ENCODE peak calls at places on chromosomes 11 and 22, in four cellular contexts. R, W, D and Y are unnamed samples.

GRCh38 chr11:87022738-87023137 is 15.0 kb upstream of the TMEM135 start:
- DNase-seq in R (no peak), W (no peak), D (no peak), Y (no peak)

GRCh38 chr22:45083659-45084305 is 74.0 kb upstream of the PHF21B start:
- DNase-seq in R (no peak), W (no peak), D (peak; percentile 81), Y (peak; percentile 80)

GRCh38 chr11:67071420-67072284 is 15.0 kb downstream of the RHOD start:
- DNase-seq in R (peak; percentile 96), W (peak; percentile 89), D (peak; percentile 55), Y (peak; percentile 32)

GRCh38 chr11:112884012-112884767 is 77.0 kb upstream of the NCAM1 start:
- DNase-seq in R (no peak), W (no peak), D (no peak), Y (no peak)

GRCh38 chr11:112871909-112872511 is 89.2 kb upstream of the NCAM1 start:
- DNase-seq in R (no peak), W (no peak), D (no peak), Y (no peak)

GRCh38 chr11:121964591-121964990 is 151.4 kb downstream of the BLID start:
- DNase-seq in R (no peak), W (no peak), D (peak; percentile 64), Y (peak; percentile 30)

GRCh38 chr11:8258771-8259170 is 4.9 kb downstream of the LMO1 start:
- DNase-seq in R (no peak), W (no peak), D (peak; percentile 26), Y (peak; percentile 77)

GRCh38 chr11:69707156-69707555 is 3.3 kb upstream of the FGF19 start:
- DNase-seq in R (peak; percentile 65), W (no peak), D (no peak), Y (no peak)

GRCh38 chr11:121112498-121113455 is 11.7 kb downstream of the TECTA start:
- DNase-seq in R (peak; percentile 95), W (peak; percentile 81), D (peak; percentile 82), Y (peak; percentile 68)

GRCh38 chr11:61277973-61278565 is 17.0 kb downstream of the VWCE start:
- DNase-seq in R (no peak), W (no peak), D (no peak), Y (no peak)

GRCh38 chr11:83051760-83052671 is 19.7 kb downstream of the RAB30 start:
- DNase-seq in R (no peak), W (no peak), D (peak; percentile 98), Y (peak; percentile 97)

GRCh38 chr22:47944941-47945340 is 1182.5 kb downstream of the TBC1D22A start:
- DNase-seq in R (no peak), W (no peak), D (no peak), Y (no peak)

GRCh38 chr22:29214232-29214631 is 8.5 kb downstream of the EMID1 start:
- DNase-seq in R (no peak), W (no peak), D (no peak), Y (no peak)

GRCh38 chr11:27392715-27393114 is 29.7 kb upstream of the CCDC34 start:
- DNase-seq in R (peak; percentile 29), W (peak; percentile 72), D (peak; percentile 90), Y (peak; percentile 94)

GRCh38 chr11:63914896-63915681 is 1.9 kb downstream of the RCOR2 start:
- DNase-seq in R (peak; percentile 34), W (peak; percentile 28), D (no peak), Y (no peak)

GRCh38 chr11:58086528-58086927 is 38.8 kb downstream of the OR9I1 start:
- DNase-seq in R (no peak), W (no peak), D (no peak), Y (no peak)

GRCh38 chr11:104073950-104074349 is 37.5 kb downstream of the DDI1 start:
- DNase-seq in R (peak; percentile 23), W (no peak), D (peak; percentile 58), Y (peak; percentile 19)

GRCh38 chr22:17079572-17079971 is 5.2 kb upstream of the IL17RA start:
- DNase-seq in R (no peak), W (no peak), D (peak; percentile 22), Y (no peak)

GRCh38 chr11:105693075-105693474 is 83.2 kb downstream of the GRIA4 start:
- DNase-seq in R (no peak), W (no peak), D (no peak), Y (no peak)

GRCh38 chr11:44858796-44859527 is 91.7 kb downstream of the TP53I11 start:
- DNase-seq in R (peak; percentile 84), W (peak; percentile 50), D (no peak), Y (no peak)

GRCh38 chr11:83671295-83671694 is 385.1 kb upstream of the CCDC90B start:
- DNase-seq in R (no peak), W (no peak), D (peak; percentile 4), Y (no peak)

GRCh38 chr11:94708642-94709041 is 59.5 kb upstream of the AMOTL1 start:
- DNase-seq in R (no peak), W (no peak), D (no peak), Y (no peak)

GRCh38 chr11:75164318-75164827 is 13.5 kb downstream of the SLCO2B1 start:
- DNase-seq in R (no peak), W (no peak), D (no peak), Y (no peak)

GRCh38 chr22:40637181-40638150 is 947 bp upstream of the MRTFA start:
- DNase-seq in R (peak; percentile 37), W (no peak), D (no peak), Y (no peak)

GRCh38 chr11:62119569-62119968 is 4.2 kb upstream of the INCENP start:
- DNase-seq in R (no peak), W (no peak), D (no peak), Y (no peak)

GRCh38 chr22:19868773-19869471 is 14.2 kb upstream of the GNB1L start:
- DNase-seq in R (no peak), W (no peak), D (no peak), Y (no peak)

GRCh38 chr11:75554258-75555022 is 7.6 kb upstream of the SERPINH1 start:
- DNase-seq in R (peak; percentile 88), W (peak; percentile 91), D (peak; percentile 100), Y (peak; percentile 99)

DNA sequence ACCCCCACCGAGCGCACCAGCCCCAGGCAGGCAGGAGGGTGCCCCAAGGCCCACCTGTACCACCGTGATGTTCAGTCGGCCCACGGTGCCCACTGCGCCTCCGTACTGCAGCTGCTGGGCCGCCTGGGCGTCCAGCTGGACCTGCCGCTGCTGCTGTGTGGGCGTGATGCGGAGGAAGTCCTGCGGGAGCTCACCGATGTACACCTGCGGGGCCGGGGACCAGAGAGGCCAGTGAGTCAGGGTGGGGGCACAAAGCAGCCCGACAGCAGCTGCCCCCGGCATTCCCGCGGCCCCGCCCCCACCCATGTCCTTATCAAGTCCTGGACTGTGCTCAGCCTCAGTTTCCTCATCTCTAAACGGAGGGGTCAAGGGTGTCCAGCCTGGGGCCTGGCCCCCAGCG is 13.8 kb downstream of the TOLLIP start:
- DNase-seq in R (no peak), W (no peak), D (no peak), Y (no peak)
- H4K20me1 ChIP-seq in R (no peaks in the 10 kb centered on the region), W (peaks cover 19% of the 10 kb centered on the region), D (peaks cover 51% of the 10 kb centered on the region), Y (peaks cover 68% of the 10 kb centered on the region)

DNA sequence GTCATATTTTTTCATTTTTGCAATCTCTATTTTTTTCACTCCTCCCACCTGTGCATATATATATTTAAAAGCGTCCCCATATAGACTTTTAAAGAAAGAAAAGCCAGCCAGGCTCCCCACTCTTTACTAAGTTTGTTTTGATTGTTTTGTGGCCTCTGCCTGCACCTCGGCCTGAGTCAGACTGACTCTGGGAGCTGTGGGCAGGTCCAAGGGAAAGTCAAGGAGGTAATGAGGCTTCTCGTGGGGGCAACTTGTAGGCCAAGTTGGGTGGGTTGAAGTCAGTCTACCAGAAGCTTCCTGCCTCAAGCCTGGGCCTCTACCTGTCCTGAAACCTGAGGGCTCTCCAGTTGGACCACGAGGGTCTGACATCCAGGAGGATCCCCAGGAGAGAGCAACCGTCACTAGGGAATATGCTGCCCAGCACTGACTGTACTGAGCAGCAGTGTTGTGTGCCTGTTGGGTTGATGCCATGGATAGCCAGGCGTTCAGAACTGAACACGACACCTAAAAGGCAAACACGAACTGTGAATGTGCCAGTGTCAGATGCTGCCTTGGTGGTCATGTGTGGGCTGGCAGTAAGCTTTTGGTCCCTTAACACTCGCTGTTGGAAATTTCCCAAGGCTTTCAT is 58.8 kb downstream of the BMAL1 start:
- DNase-seq in R (no peak), W (no peak), D (peak; percentile 47), Y (peak; percentile 47)
- H3K4me1 ChIP-seq in R (no peaks in the 10 kb centered on the region), W (no peaks in the 10 kb centered on the region), D (peaks cover 29% of the 10 kb centered on the region), Y (peaks cover 54% of the 10 kb centered on the region)

GRCh38 chr11:118661425-118662301 is 17.8 kb downstream of the TREH start:
- DNase-seq in R (no peak), W (no peak), D (no peak), Y (no peak)

GRCh38 chr11:118660646-118661424 is 18.6 kb downstream of the TREH start:
- DNase-seq in R (no peak), W (no peak), D (no peak), Y (no peak)

GRCh38 chr11:118663929-118664328 is 15.5 kb downstream of the TREH start:
- DNase-seq in R (no peak), W (no peak), D (no peak), Y (no peak)

GRCh38 chr11:118663381-118663780 is 16.1 kb downstream of the TREH start:
- DNase-seq in R (no peak), W (no peak), D (no peak), Y (peak; percentile 14)

DNA sequence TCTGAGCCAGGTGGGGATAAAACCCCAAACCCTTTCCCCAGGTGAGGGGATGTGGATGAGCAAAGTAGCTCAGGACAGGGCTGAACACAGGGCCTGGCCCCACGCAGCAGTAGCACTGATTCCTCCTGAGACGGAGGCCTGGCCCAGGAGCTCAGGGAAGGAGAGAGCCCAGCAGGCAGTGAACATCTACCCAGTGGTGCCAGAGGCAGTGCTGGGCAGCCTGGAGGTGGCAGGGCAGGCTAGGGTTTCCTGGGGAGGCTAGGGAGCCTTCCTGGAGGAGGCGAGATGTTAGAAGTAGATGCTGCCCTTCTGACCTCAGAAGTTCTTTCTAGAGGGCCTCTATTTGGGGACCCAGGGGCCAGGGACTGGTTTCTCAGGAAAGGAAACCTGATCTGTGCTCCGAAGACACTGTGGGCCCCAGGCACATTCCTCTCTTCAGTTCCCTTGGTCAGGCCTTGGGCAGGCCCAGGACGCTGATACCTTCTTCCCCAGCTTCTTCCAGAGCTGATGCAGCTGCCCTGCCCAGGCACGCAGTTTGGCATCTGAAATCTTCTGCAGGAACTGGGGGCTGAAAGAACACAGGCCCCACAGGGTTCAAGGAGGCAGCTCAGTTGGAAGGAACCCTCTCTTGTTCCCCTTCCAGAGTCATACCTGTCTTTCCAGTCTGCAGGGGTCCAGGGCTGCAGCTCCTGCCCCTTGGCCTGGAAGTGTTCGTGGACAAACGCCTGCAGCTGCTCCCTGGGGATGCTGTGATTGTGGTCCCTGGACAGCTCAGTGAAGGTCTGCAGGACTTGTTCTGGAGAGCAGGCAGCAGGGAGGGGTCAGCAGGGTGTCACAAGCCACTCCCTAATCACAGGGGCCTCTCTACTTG is 16.8 kb downstream of the TREH start:
- DNase-seq in R (peak; percentile 11), W (no peak), D (no peak), Y (no peak)
- H4K20me1 ChIP-seq in R (no peaks in the 10 kb centered on the region), W (no peaks in the 10 kb centered on the region), D (peaks cover 32% of the 10 kb centered on the region), Y (peaks cover 42% of the 10 kb centered on the region)

GRCh38 chr11:96713301-96713700 is 323.5 kb downstream of the JRKL start:
- DNase-seq in R (no peak), W (no peak), D (no peak), Y (no peak)
- H3K4me1 ChIP-seq in R (no peaks in the 10 kb centered on the region), W (no peaks in the 10 kb centered on the region), D (no peaks in the 10 kb centered on the region), Y (no peaks in the 10 kb centered on the region)